ENCODE peak calls at places on chromosomes 4 and X, in nine cellular contexts. K is Caki2; U is T-helper 9 cell; B is activated effector memory CD4-positive, alpha-beta T cell treated with anti-CD3 and anti-CD28 coated beads, Interleukin-2, amount 50 U/mL, for 16 hours; I is activated T-cell treated with anti-CD3 and anti-CD28 coated beads, Interleukin-2, amount 50 U/mL, for 4 hours; T is T-helper 1 cell; Y is effector CD4-positive, alpha-beta T cell; X is EL; G is mesendoderm. R is an unnamed sample.

GRCh38 chr4:126957555-126958440 is 675.0 kb upstream of the INTU start:
- DNase-seq in K (no peak), U (no peak), B (no peak), I (no peak), G (no peak), X (peak; percentile 9), Y (no peak), T (no peak), R (no peak)

GRCh38 chr4:185238261-185238681 is 28.9 kb downstream of the SNX25 start:
- DNase-seq in T (no peak), X (peak; percentile 69), Y (no peak), G (no peak), U (no peak), K (peak; percentile 16), I (no peak), B (no peak), R (no peak)

GRCh38 chrX:3177851-3178250 is 136.6 kb downstream of the ARSF start:
- DNase-seq in I (no peak), U (no peak), T (no peak), K (peak; percentile 54), X (peak; percentile 64), Y (no peak), B (no peak), G (no peak), R (no peak)

GRCh38 chrX:142204522-142205433 is at the start of gene MAGEC2:
- DNase-seq in G (no peak), X (no peak), T (no peak), K (no peak), B (no peak), U (no peak), I (no peak), Y (no peak), R (no peak)

GRCh38 chrX:48703228-48703627 is 6.7 kb downstream of the SUV39H1 start:
- DNase-seq in T (no peak), X (no peak), Y (no peak), G (no peak), I (no peak), U (no peak), B (no peak), K (no peak), R (no peak)

GRCh38 chrX:10296581-10296980 is 139.8 kb downstream of the CLCN4 start:
- DNase-seq in I (no peak), B (no peak), Y (no peak), T (no peak), G (no peak), U (no peak), X (peak; percentile 17), K (no peak), R (no peak)

GRCh38 chr4:24121395-24122175 is 231.7 kb upstream of the PPARGC1A start:
- DNase-seq in G (peak; percentile 16), B (no peak), I (no peak), K (no peak), X (no peak), Y (no peak), T (no peak), U (no peak), R (no peak)

GRCh38 chr4:80500593-80500992 is 165.1 kb downstream of the CFAP299 start:
- DNase-seq in Y (no peak), G (no peak), U (no peak), T (no peak), X (no peak), B (no peak), I (no peak), K (no peak), R (no peak)

GRCh38 chrX:39756086-39756883 is 341.5 kb downstream of the BCOR start:
- DNase-seq in B (no peak), X (peak; percentile 10), K (no peak), T (no peak), Y (no peak), U (no peak), I (no peak), G (no peak), R (no peak)

GRCh38 chr4:42895452-42895851 is 2.9 kb downstream of the GRXCR1 start:
- DNase-seq in I (no peak), Y (no peak), T (no peak), B (no peak), G (no peak), X (no peak), K (no peak), U (no peak), R (no peak)

GRCh38 chr4:188113156-188113555 is 3.8 kb upstream of the TRIML2 start:
- DNase-seq in K (no peak), G (no peak), U (no peak), B (no peak), Y (no peak), X (no peak), T (no peak), I (no peak), R (no peak)

GRCh38 chrX:49230500-49231232 is 2.5 kb downstream of the CACNA1F start:
- DNase-seq in U (peak; percentile 31), G (peak; percentile 81), Y (peak; percentile 18), T (peak; percentile 16), K (peak; percentile 44), X (no peak), B (peak; percentile 82), I (peak; percentile 40), R (peak; percentile 74)

GRCh38 chr4:38621004-38621684 is 42.9 kb upstream of the KLF3 start:
- DNase-seq in X (peak; percentile 18), K (peak; percentile 28), U (no peak), G (no peak), B (no peak), I (no peak), Y (no peak), T (no peak), R (no peak)

GRCh38 chr4:121246698-121247097 is 82.6 kb upstream of the TNIP3 start:
- DNase-seq in I (no peak), Y (no peak), K (no peak), T (no peak), B (no peak), X (no peak), G (peak; percentile 38), U (no peak), R (no peak)

GRCh38 chr4:110663738-110664444 is 41.0 kb upstream of the PITX2 start:
- DNase-seq in I (no peak), X (peak; percentile 76), G (no peak), Y (no peak), B (no peak), U (no peak), T (no peak), K (no peak), R (no peak)

GRCh38 chr4:119517361-119518229 is 111.0 kb downstream of the PDE5A start:
- DNase-seq in X (peak; percentile 84), G (no peak), Y (no peak), K (peak; percentile 6), U (no peak), I (no peak), T (no peak), B (no peak), R (no peak)

GRCh38 chr4:1395941-1396805 is 10.1 kb downstream of the NKX1-1 start:
- DNase-seq in T (peak; percentile 3), X (no peak), Y (no peak), U (no peak), G (no peak), B (no peak), I (no peak), K (no peak), R (no peak)

GRCh38 chr4:74364649-74365491 is at the start of gene EREG:
- DNase-seq in I (no peak), G (peak; percentile 89), B (peak; percentile 65), T (no peak), U (no peak), Y (no peak), X (peak; percentile 62), K (peak; percentile 91), R (no peak)

GRCh38 chrX:153971632-153972367 is at the start of gene HCFC1:
- DNase-seq in U (peak; percentile 88), T (peak; percentile 81), I (peak; percentile 93), Y (peak; percentile 92), G (peak; percentile 95), X (peak; percentile 89), B (peak; percentile 96), K (peak; percentile 87), R (peak; percentile 95)

GRCh38 chr4:94350095-94350494 is 7.5 kb upstream of the HPGDS start:
- DNase-seq in K (no peak), T (no peak), I (no peak), G (no peak), X (no peak), B (no peak), Y (no peak), U (no peak), R (no peak)

GRCh38 chrX:39755152-39756032 is 342.4 kb downstream of the BCOR start:
- DNase-seq in U (no peak), T (no peak), Y (no peak), B (no peak), I (no peak), G (peak; percentile 86), K (peak; percentile 89), X (peak; percentile 94), R (peak; percentile 5)

GRCh38 chrX:136497556-136498048 is at the start of gene HTATSF1:
- DNase-seq in B (no peak), I (no peak), Y (no peak), K (no peak), G (no peak), X (no peak), U (no peak), T (no peak), R (peak; percentile 57)

GRCh38 chr4:94354474-94354896 is 11.8 kb upstream of the HPGDS start:
- DNase-seq in X (no peak), I (no peak), Y (no peak), T (no peak), G (peak; percentile 26), U (no peak), K (no peak), B (no peak), R (no peak)

GRCh38 chr4:67918428-67918827 is 34.6 kb upstream of the TMPRSS11D start:
- DNase-seq in B (no peak), U (no peak), Y (no peak), X (no peak), I (no peak), K (no peak), G (peak; percentile 38), T (no peak), R (peak; percentile 51)

GRCh38 chr4:137949746-137950145 is 292.4 kb downstream of the SLC7A11 start:
- DNase-seq in B (no peak), Y (no peak), U (no peak), T (no peak), K (no peak), X (peak; percentile 48), G (no peak), I (no peak), R (no peak)

GRCh38 chrX:110315541-110315940 is 2.3 kb downstream of the AMMECR1 start:
- DNase-seq in U (no peak), G (no peak), T (no peak), B (no peak), I (no peak), K (peak; percentile 15), Y (no peak), X (no peak), R (no peak)

GRCh38 chrX:40097101-40097491 is 662 bp downstream of the BCOR start:
- DNase-seq in B (peak; percentile 76), X (no peak), K (no peak), I (no peak), U (no peak), Y (no peak), T (no peak), G (no peak), R (peak; percentile 59)

GRCh38 chrX:12955882-12956703 is 18.8 kb upstream of the TMSB4X start:
- DNase-seq in X (peak; percentile 63), T (peak; percentile 33), B (peak; percentile 86), U (peak; percentile 60), Y (peak; percentile 60), G (peak; percentile 67), I (peak; percentile 46), K (no peak), R (peak; percentile 85)

GRCh38 chrX:8731579-8732395 is at the start of gene ANOS1:
- DNase-seq in I (no peak), X (peak; percentile 41), K (peak; percentile 71), U (no peak), Y (no peak), G (peak; percentile 77), T (no peak), B (no peak), R (no peak)

GRCh38 chr4:53366301-53366716 is 448 bp upstream of the SCFD2 start:
- DNase-seq in K (no peak), B (no peak), Y (no peak), I (no peak), G (no peak), X (no peak), U (no peak), T (no peak), R (no peak)

GRCh38 chr4:86971355-86971683 is 36.5 kb downstream of the AFF1 start:
- DNase-seq in I (no peak), T (no peak), X (no peak), Y (no peak), U (no peak), B (no peak), K (no peak), G (no peak), R (no peak)

R was measured in Karpas-422.